ENCODE peak calls at places on chromosomes 16 and 17, in five cellular contexts. H, K, R, A and D are unnamed samples.

GRCh38 chr16:84735846-84736586 is 36.2 kb downstream of the USP10 start:
- DNase-seq in H (no peak), K (no peak), R (no peak), A (no peak), D (no peak)

GRCh38 chr16:85019659-85020245 is 7.8 kb upstream of the KIAA0513 start:
- DNase-seq in H (no peak), K (no peak), R (no peak), A (no peak), D (no peak)

GRCh38 chr16:89651584-89651983 is 5.9 kb downstream of the CHMP1A start:
- DNase-seq in H (no peak), K (no peak), R (no peak), A (no peak), D (no peak)

GRCh38 chr17:7290685-7291084 is 3.8 kb downstream of the YBX2 start:
- DNase-seq in H (no peak), K (no peak), R (no peak), A (no peak), D (no peak)

GRCh38 chr17:47076171-47076570 is 97.1 kb upstream of the RPRML start:
- DNase-seq in H (no peak), K (no peak), R (no peak), A (no peak), D (no peak)

GRCh38 chr17:4605826-4606225 is 21.5 kb downstream of the SMTNL2 start:
- DNase-seq in H (no peak), K (no peak), R (peak), A (no peak), D (peak)

GRCh38 chr17:27858621-27859305 is 34.4 kb downstream of the LYRM9 start:
- DNase-seq in H (no peak), K (no peak), R (no peak), A (no peak), D (no peak)

GRCh38 chr16:14530046-14530445 is 100.0 kb downstream of the PARN start:
- DNase-seq in H (no peak), K (no peak), R (no peak), A (no peak), D (no peak)

GRCh38 chr17:75352079-75352569 is 53.4 kb downstream of the GRB2 start:
- DNase-seq in H (no peak), K (no peak), R (peak), A (no peak), D (no peak)

GRCh38 chr17:63626551-63627228 is 4.5 kb downstream of the MAP3K3 start:
- DNase-seq in H (no peak), K (no peak), R (peak), A (no peak), D (no peak)